ENCODE peak calls at places on chromosomes 7 and 10, in four cellular contexts. X is fibroblast of lung, A is bronchial epithelial cell, Y is progenitor cell of endocrine pancreas. T is an unnamed sample.

GRCh38 chr7:129427646-129428045 is 6.6 kb upstream of the STRIP2 start:
- DNase-seq in Y (no peak), A (no peak), X (no peak), T (no peak)

GRCh38 chr7:51430480-51431086 is 114.0 kb upstream of the COBL start:
- DNase-seq in A (peak), X (peak), Y (peak), T (peak)

GRCh38 chr10:98376485-98376884 is 38.5 kb downstream of the PYROXD2 start:
- DNase-seq in X (peak), A (peak), Y (no peak), T (no peak)

GRCh38 chr10:113775681-113776294 is 24.3 kb downstream of the PLEKHS1 start:
- DNase-seq in Y (no peak), X (no peak), A (no peak), T (no peak)

GRCh38 chr10:126387931-126388911 is at the start of gene ADAM12:
- DNase-seq in A (peak), Y (no peak), X (peak), T (peak)

GRCh38 chr10:88979603-88980002 is 11.0 kb upstream of the FAS start:
- DNase-seq in A (no peak), Y (no peak), X (no peak), T (no peak)

GRCh38 chr7:99137418-99138180 is 6.3 kb downstream of the SMURF1 start:
- DNase-seq in X (peak), A (peak), Y (peak), T (peak)

GRCh38 chr7:35805876-35806275 is 5.0 kb downstream of the SEPTIN7 start:
- DNase-seq in A (no peak), Y (no peak), X (no peak), T (no peak)

GRCh38 chr10:119131512-119132240 is 27.8 kb downstream of the DENND10 start:
- DNase-seq in X (no peak), A (no peak), Y (no peak), T (no peak)

GRCh38 chr10:119933179-119933578 is 40.6 kb downstream of the SEC23IP start:
- DNase-seq in A (no peak), X (peak), Y (no peak), T (no peak)

GRCh38 chr7:28882896-28883470 is 75.1 kb downstream of the TRIL start:
- DNase-seq in A (no peak), X (no peak), Y (no peak), T (no peak)

GRCh38 chr7:28873410-28873809 is 84.7 kb downstream of the TRIL start:
- DNase-seq in Y (no peak), A (no peak), X (no peak), T (no peak)

DNA sequence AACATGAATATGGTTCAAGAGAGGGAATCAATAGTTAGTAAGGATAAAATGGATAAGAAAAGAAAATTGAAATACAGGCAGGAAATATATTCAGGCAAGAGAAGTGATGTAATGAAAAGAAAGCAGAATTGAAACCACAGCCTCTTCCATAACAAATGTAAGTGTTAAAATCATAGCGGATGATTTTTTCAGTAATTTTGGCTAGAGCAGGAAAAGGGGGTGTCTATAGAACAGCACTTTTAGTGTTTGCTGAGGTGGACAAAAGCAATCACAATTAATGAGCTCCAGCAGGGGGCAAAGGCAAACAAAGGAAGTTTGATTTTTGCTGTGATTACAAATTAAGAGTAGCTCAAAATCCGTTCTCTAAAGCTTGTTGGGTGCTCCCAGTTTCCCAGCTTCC is 79.0 kb downstream of the TRIL start:
- DNase-seq in A (no peak), X (no peak), Y (no peak), T (no peak)
- TF ChIP-seq CTCF in A (no peak), X (no peak), Y (peak), T (no peak)

DNA sequence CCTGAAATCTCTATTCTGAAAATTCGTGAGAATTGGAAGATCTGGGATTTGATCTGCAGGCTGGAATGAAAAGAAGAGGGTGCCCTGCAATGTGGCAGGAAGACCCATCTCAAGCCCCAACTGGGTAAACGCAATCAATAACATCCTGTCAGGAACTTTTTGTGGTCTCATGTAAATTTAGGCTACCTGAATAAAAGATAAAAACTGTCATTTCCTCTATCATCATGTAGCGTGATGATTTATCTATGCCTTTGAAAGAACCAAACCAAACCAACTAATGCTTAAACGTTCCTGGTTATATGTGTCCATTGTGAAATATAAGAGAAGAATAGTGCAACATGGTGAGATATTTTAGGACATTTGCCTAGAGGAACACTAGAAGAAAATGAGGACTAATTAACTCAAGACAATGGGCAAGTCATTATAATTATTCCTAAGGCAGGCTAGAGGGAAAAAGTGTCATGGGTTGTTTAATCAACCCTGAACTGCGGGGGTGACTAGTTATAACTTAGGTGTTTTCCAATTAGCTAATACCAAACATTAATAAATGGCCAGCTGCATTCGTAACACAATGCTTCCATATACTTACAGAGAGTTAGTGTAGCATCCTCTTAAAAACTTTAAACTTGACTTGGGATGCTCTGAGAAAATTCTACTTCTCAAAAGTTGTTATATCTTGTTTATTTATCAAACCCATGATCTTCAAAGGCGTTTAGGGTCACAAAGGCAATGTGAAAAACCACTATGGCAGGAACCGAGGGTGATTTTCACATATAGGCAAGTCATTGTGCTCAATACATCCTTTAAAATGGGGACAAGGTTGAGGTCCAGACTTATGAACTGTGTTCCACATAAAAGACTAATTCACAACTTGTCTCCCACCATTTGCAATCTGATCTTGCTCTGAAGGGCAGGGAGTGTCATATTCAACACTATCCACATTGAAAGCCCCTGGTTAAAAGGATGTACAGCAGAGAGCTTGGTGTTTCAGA is 48.6 kb upstream of the ADO start:
- DNase-seq in X (no peak), Y (no peak), A (no peak), T (no peak)
- TF ChIP-seq CTCF in X (no peak), Y (no peak), A (no peak), T (no peak)

DNA sequence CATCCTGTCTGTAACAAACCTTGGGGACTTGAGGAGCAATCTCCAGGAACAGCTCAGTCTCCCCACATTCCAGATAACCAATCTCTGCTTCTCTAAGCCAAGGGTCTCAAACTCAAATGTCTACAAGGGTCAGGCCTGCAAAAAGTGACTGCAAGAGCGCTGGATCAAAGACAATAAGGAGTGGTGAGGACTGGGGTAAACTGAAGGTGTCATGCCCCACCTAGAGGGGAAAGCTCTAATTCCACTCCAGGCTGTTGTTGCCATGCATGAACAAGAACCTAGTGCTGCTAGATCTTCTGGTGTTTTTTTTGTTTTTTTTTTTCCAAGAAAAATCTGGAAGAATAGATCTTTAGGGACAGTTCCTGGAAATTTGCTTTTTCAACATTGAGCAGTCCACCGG is 117.9 kb upstream of the MACROH2A2 start:
- DNase-seq in Y (no peak), X (no peak), A (no peak), T (no peak)
- TF ChIP-seq CTCF in Y (no peak), X (no peak), A (no peak), T (peak)

GRCh38 chr10:87818505-87819273 is 663 bp upstream of the ATAD1 start:
- DNase-seq in Y (no peak), X (peak), A (peak), T (no peak)
- TF ChIP-seq CTCF in Y (no peak), X (no peak), A (peak), T (no peak)